ENCODE peak calls at places on chromosomes 3 and 15, in five cellular contexts. W is SJCRH30, M is ascending aorta, L is Panc1, B is astrocyte. V is an unnamed sample. For H3K4me1, the result is how much of the 10 kb centered on the place peaks cover.

GRCh38 chr15:88974392-88974791 is 61.2 kb upstream of the MFGE8 start:
- DNase-seq in B (peak), W (no peak), M (no peak), L (no peak), V (no peak)

GRCh38 chr3:106678657-106679390 is 698.4 kb upstream of the CCDC54 start:
- DNase-seq in M (no peak), B (no peak), W (no peak), L (no peak), V (no peak)

GRCh38 chr3:94249491-94250079 is 186.7 kb downstream of the NSUN3 start:
- DNase-seq in B (peak), W (peak), M (peak), L (peak), V (peak)

GRCh38 chr3:13571831-13572750 is 23.2 kb downstream of the FBLN2 start:
- DNase-seq in B (no peak), L (no peak), M (no peak), W (no peak), V (no peak)

GRCh38 chr15:83205725-83206324 is 1.8 kb downstream of the HDGFL3 start:
- DNase-seq in W (peak), B (peak), M (no peak), L (no peak), V (no peak)

GRCh38 chr15:65334586-65335231 is 30.2 kb downstream of the RNU5B-1 start:
- DNase-seq in M (no peak), W (no peak), L (no peak), B (no peak), V (peak)

GRCh38 chr15:71683401-71684274 is 126.7 kb upstream of the NR2E3 start:
- DNase-seq in B (peak), W (no peak), M (no peak), L (no peak), V (no peak)

GRCh38 chr3:174414902-174415301 is 444.2 kb upstream of the NAALADL2 start:
- DNase-seq in W (no peak), B (no peak), L (no peak), M (no peak), V (no peak)

GRCh38 chr3:38738630-38739395 is 77.2 kb downstream of the SCN10A start:
- DNase-seq in M (no peak), W (peak), L (no peak), B (no peak), V (peak)

GRCh38 chr3:42264399-42265058 is 1.5 kb downstream of the CCK start:
- DNase-seq in L (no peak), B (no peak), M (no peak), W (no peak), V (no peak)

GRCh38 chr3:97821413-97821809 is 400 bp upstream of the CRYBG3 start:
- DNase-seq in L (no peak), B (peak), W (no peak), M (peak), V (no peak)

GRCh38 chr3:25469609-25470008 is 41.5 kb downstream of the RARB start:
- DNase-seq in L (no peak), W (no peak), M (peak), B (no peak), V (no peak)
- H3K4me1 ChIP-seq in L (under half), W (under half), M (under half), B (under half), V (under half)

GRCh38 chr3:126996905-126997304 is 14.0 kb downstream of the PLXNA1 start:
- DNase-seq in B (peak), M (peak), L (no peak), W (no peak), V (no peak)
- H3K4me1 ChIP-seq in B (under half), M (half or more), L (under half), W (half or more), V (under half)

GRCh38 chr3:136186330-136186729 is 9.8 kb downstream of the MSL2 start:
- DNase-seq in B (no peak), M (no peak), W (no peak), L (no peak), V (no peak)

GRCh38 chr3:136187868-136188267 is 8.3 kb downstream of the MSL2 start:
- DNase-seq in W (no peak), B (no peak), L (no peak), M (no peak), V (no peak)

GRCh38 chr3:136184703-136185102 is 11.4 kb downstream of the MSL2 start:
- DNase-seq in L (no peak), W (no peak), B (no peak), M (no peak), V (no peak)

GRCh38 chr3:136189043-136189442 is 7.1 kb downstream of the MSL2 start:
- DNase-seq in L (no peak), B (no peak), M (no peak), W (no peak), V (no peak)

DNA sequence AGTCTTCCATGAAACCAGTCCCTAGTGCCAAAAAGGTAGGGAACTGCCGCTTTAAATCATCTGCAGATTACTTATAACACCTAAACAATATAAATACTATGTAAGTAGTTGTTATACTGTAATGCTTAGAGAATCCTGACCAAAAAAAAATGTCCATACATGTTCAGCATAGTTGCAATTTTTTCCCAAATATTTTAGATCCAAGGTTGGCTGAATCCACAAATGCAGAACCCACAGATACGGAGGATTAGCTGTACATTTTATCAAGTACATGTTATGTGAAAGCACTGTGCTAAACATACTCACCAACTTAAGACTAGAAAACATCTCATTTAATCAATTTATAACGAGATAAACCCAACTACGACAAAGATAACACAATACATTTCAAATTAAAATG is 9.3 kb downstream of the MSL2 start:
- DNase-seq in B (peak), L (no peak), W (no peak), M (no peak), V (no peak)
- H3K4me1 ChIP-seq in B (under half), L (half or more), W (under half), M (half or more), V (under half)

DNA sequence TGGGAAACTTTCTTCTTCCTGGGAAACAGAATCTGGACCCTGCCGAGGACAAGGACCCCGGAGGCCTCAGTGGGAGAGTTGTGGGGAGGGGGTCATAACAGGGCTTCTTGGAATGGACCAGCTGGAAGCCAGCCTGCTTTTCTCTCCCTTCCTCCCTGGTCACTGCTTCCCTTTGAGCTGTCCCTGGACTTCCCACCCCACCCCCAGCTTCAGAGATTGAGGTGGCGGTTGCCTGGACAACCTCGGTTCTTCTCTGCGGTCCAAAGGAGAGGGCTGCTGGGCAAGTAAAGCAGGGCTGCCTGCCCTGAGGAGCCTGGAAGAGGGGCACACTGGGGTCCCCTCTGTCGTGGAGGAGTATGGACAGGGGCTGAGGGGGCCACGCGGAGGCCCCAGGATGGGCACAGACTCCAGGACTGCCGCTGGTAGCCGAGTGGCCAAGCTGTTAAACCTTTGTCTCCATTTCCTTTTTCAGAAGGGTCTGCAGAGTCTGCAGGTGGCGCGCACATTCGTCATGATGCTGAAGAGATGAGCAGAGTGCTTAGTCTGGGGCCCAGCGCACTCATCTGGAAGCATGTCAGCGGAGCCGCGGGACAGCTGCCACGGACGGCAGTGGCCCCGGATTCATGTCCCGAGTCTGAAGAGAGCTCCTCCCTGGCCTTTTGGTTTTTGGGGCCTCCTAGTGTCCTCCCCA is 42.8 kb downstream of the KLHL25 start:
- DNase-seq in B (no peak), W (no peak), M (peak), L (no peak), V (peak)
- H3K4me1 ChIP-seq in B (under half), W (under half), M (under half), L (under half), V (under half)

GRCh38 chr15:78873796-78874761 is 1.4 kb downstream of the MORF4L1 start:
- DNase-seq in W (peak), L (no peak), B (peak), M (no peak), V (no peak)

GRCh38 chr15:78878356-78878755 is 5.7 kb downstream of the MORF4L1 start:
- DNase-seq in B (peak), W (no peak), M (no peak), L (no peak), V (no peak)

GRCh38 chr15:78872155-78872971 is at the start of gene MORF4L1:
- DNase-seq in B (peak), W (peak), M (peak), L (peak), V (peak)

GRCh38 chr15:78872972-78873795 is 494 bp downstream of the MORF4L1 start:
- DNase-seq in L (peak), M (peak), W (peak), B (peak), V (peak)

GRCh38 chr15:78875107-78875914 is 2.6 kb downstream of the MORF4L1 start:
- DNase-seq in M (no peak), W (no peak), B (no peak), L (no peak), V (no peak)
- H3K4me1 ChIP-seq in M (under half), W (under half), B (under half), L (under half), V (under half)

GRCh38 chr3:125214738-125215137 is 2.2 kb upstream of the SLC12A8 start:
- DNase-seq in L (no peak), B (no peak), M (no peak), W (no peak), V (no peak)

GRCh38 chr3:125219261-125219701 is 6.7 kb upstream of the SLC12A8 start:
- DNase-seq in B (no peak), W (no peak), L (no peak), M (no peak), V (no peak)

GRCh38 chr3:125220681-125221429 is 8.3 kb upstream of the SLC12A8 start:
- DNase-seq in L (no peak), M (no peak), B (peak), W (no peak), V (no peak)

DNA sequence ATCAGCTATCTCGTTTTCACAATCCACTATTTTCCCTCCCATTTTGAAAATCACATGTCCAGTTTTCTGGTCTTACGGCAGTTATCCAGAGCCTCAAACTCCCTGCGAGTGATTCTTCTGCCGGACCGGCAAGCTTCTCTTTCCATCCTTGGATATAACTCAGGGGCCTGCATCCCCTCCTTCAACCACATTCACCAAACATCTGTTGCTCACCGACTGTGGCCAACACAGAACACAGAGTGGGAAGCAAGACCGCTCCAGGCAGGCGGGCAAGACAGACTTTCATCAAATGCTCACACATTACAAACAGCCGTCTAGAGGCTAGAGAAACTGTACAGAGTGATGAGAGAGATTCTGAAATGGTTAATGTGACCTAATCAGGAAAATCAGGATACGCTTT is 7.6 kb upstream of the SLC12A8 start:
- DNase-seq in L (no peak), W (no peak), M (no peak), B (no peak), V (no peak)
- H3K4me1 ChIP-seq in L (under half), W (under half), M (under half), B (under half), V (under half)

V was measured in neuronal stem cell.